ENCODE peak calls at places on chromosomes 12 and 14, in five cellular contexts. N is OCI-LY7, C is heart right ventricle, J is vagina, B is cardiac muscle cell. L is an unnamed sample.
A peak's percentile ranks its signal among the peaks of the same experiment; 100 is the strongest.

GRCh38 chr12:13727707-13728147 is 253.7 kb downstream of the GRIN2B start:
- DNase-seq in N (no peak), C (no peak), J (no peak), B (no peak), L (no peak)

GRCh38 chr14:77181603-77182437 is at the start of gene TMEM63C:
- DNase-seq in N (peak; percentile 97), C (no peak), J (no peak), B (peak; percentile 15), L (peak; percentile 79)

GRCh38 chr12:49264466-49264872 is 413 bp upstream of the TUBA1C start:
- DNase-seq in N (peak; percentile 65), C (no peak), J (no peak), B (peak; percentile 56), L (no peak)

GRCh38 chr12:115297445-115297844 is 613.5 kb upstream of the TBX3 start:
- DNase-seq in N (no peak), C (no peak), J (no peak), B (no peak), L (no peak)

GRCh38 chr14:21070610-21071224 is 613 bp downstream of the ARHGEF40 start:
- DNase-seq in N (no peak), C (peak; percentile 66), J (no peak), B (peak; percentile 60), L (peak; percentile 78)

GRCh38 chr12:5227722-5228274 is 184.1 kb downstream of the KCNA5 start:
- DNase-seq in N (no peak), C (peak; percentile 5), J (no peak), B (no peak), L (peak; percentile 50)

GRCh38 chr12:115972241-115972640 is 305.3 kb downstream of the MED13L start:
- DNase-seq in N (no peak), C (no peak), J (no peak), B (no peak), L (no peak)

GRCh38 chr12:27822076-27822712 is 42.2 kb upstream of the MANSC4 start:
- DNase-seq in N (peak; percentile 53), C (no peak), J (no peak), B (peak; percentile 56), L (no peak)

GRCh38 chr12:116259800-116260589 is 17.5 kb downstream of the MED13L start:
- DNase-seq in N (no peak), C (no peak), J (no peak), B (no peak), L (no peak)

GRCh38 chr12:51329742-51330141 is 5.8 kb upstream of the BIN2 start:
- DNase-seq in N (no peak), C (no peak), J (no peak), B (no peak), L (no peak)

GRCh38 chr12:106717671-106718070 is 56.8 kb upstream of the RIC8B start:
- DNase-seq in N (no peak), C (no peak), J (no peak), B (no peak), L (no peak)

GRCh38 chr12:10069099-10069498 is 29.7 kb downstream of the CLEC1A start:
- DNase-seq in N (no peak), C (no peak), J (no peak), B (no peak), L (no peak)

GRCh38 chr12:128531153-128531552 is 264.2 kb downstream of the TMEM132C start:
- DNase-seq in N (peak; percentile 65), C (no peak), J (no peak), B (no peak), L (no peak)

GRCh38 chr14:58731465-58732330 is 93.9 kb downstream of the DACT1 start:
- DNase-seq in N (no peak), C (no peak), J (no peak), B (peak; percentile 97), L (no peak)

GRCh38 chr12:6326316-6326959 is 15.4 kb downstream of the TNFRSF1A start:
- DNase-seq in N (peak; percentile 51), C (peak; percentile 77), J (no peak), B (peak; percentile 78), L (no peak)

GRCh38 chr14:33891700-33892099 is 59.2 kb downstream of the EGLN3 start:
- DNase-seq in N (no peak), C (no peak), J (no peak), B (no peak), L (no peak)

GRCh38 chr14:22052795-22053194 is 379.2 kb upstream of the OR4E1 start:
- DNase-seq in N (no peak), C (no peak), J (no peak), B (no peak), L (no peak)

GRCh38 chr12:113884392-113884791 is 81.7 kb downstream of the RBM19 start:
- DNase-seq in N (no peak), C (no peak), J (no peak), B (no peak), L (no peak)

GRCh38 chr12:122882908-122883563 is 12.9 kb downstream of the VPS37B start:
- DNase-seq in N (no peak), C (no peak), J (no peak), B (no peak), L (no peak)

GRCh38 chr12:57151741-57152407 is 4.5 kb upstream of the LRP1-AS start:
- DNase-seq in N (no peak), C (peak; percentile 59), J (no peak), B (peak; percentile 86), L (no peak)

GRCh38 chr12:101992091-101992490 is 69.7 kb downstream of the WASHC3 start:
- DNase-seq in N (no peak), C (no peak), J (no peak), B (peak; percentile 29), L (no peak)

GRCh38 chr12:3116106-3116898 is 39.1 kb downstream of the TSPAN9 start:
- DNase-seq in N (no peak), C (no peak), J (no peak), B (no peak), L (no peak)

GRCh38 chr12:105623337-105623736 is 292.8 kb downstream of the C12orf75 start:
- DNase-seq in N (no peak), C (no peak), J (no peak), B (no peak), L (no peak)

GRCh38 chr14:94681300-94682060 is 69.3 kb downstream of the SERPINA3 start:
- DNase-seq in N (peak; percentile 10), C (no peak), J (peak; percentile 92), B (peak; percentile 67), L (no peak)

GRCh38 chr12:15751741-15752140 is 37.4 kb downstream of the EPS8 start:
- DNase-seq in N (no peak), C (no peak), J (no peak), B (peak; percentile 53), L (no peak)

DNA sequence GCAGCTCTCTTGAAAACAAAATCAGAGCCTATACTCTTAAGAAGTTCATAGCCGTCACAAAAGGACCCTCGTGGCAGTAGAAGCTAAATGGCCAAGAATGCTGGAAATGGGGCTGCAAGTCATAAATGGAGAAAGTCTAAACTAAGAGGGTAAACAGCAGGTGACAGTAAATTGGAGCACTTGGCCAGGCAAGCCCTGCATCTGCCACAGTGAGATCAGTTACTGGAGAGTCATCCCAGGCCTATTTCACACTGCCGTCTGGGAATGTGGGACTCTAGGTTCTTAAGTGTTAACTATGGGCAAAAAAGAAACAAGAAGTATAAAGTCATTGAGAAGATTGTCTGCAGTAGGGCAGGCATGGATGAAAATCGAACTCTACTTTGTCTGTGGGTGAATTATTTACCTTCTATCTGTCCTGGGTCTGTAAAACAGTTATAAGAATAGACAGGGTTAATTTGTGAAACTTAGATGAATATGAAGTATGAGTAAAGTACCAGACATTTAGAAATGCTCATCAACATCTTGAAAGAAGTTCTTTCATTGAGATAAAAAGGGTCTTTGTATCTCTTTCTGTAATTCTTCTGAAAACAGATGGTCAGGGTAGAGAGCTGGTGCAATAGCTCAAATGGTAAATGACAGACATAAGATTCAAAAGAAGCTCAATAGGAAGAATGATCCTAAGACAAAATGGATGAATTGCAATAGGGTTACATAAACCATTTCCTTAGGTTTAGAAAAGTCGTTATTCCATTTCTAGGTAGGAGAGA is 792.5 kb downstream of the DIO2 start:
- DNase-seq in N (no peak), C (no peak), J (no peak), B (no peak), L (no peak)
- H3K9me3 ChIP-seq in N (no peaks in the 10 kb centered on the region), C (peaks cover 6% of the 10 kb centered on the region), J (no peaks in the 10 kb centered on the region), B (no peaks in the 10 kb centered on the region), L (no peaks in the 10 kb centered on the region)

GRCh38 chr12:579450-580110 is 83.7 kb downstream of the NINJ2 start:
- DNase-seq in N (no peak), C (no peak), J (no peak), B (no peak), L (no peak)
- H3K9me3 ChIP-seq in N (no peaks in the 10 kb centered on the region), C (no peaks in the 10 kb centered on the region), J (no peaks in the 10 kb centered on the region), B (no peaks in the 10 kb centered on the region), L (no peaks in the 10 kb centered on the region)

DNA sequence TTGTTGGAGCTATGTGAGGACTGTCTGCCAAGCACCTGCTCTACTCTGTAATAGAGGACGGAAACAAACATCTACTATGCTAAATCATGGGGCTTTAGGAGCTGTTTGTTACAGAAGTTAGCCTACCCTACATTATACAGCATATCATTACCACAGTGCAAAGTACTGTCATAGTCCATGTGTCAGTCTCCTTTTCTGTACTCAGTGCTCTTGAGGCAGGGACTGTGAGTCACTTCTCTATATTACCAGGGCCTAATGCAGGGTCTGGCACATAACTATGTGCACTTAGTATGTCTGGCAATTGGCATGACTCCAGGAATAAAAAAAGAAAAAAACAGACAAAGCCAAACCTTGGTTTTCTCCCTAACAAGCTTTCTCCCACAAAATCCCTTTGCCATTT is 95.0 kb downstream of the RPAP3 start:
- DNase-seq in N (no peak), C (no peak), J (no peak), B (no peak), L (no peak)
- H3K9me3 ChIP-seq in N (peaks cover 32% of the 10 kb centered on the region), C (peaks cover 24% of the 10 kb centered on the region), J (no peaks in the 10 kb centered on the region), B (no peaks in the 10 kb centered on the region), L (peaks cover 22% of the 10 kb centered on the region)

GRCh38 chr14:97944380-97944779 is 1147.2 kb downstream of the VRK1 start:
- DNase-seq in N (no peak), C (no peak), J (no peak), B (no peak), L (no peak)

GRCh38 chr14:97946291-97946690 is 1149.1 kb downstream of the VRK1 start:
- DNase-seq in N (no peak), C (no peak), J (no peak), B (no peak), L (no peak)

GRCh38 chr14:97943619-97944018 is 1146.4 kb downstream of the VRK1 start:
- DNase-seq in N (no peak), C (no peak), J (no peak), B (no peak), L (no peak)

GRCh38 chr14:97948841-97949240 is 1151.7 kb downstream of the VRK1 start:
- DNase-seq in N (no peak), C (no peak), J (no peak), B (no peak), L (no peak)
- H3K9me3 ChIP-seq in N (no peaks in the 10 kb centered on the region), C (no peaks in the 10 kb centered on the region), J (no peaks in the 10 kb centered on the region), B (no peaks in the 10 kb centered on the region), L (no peaks in the 10 kb centered on the region)

GRCh38 chr12:89661706-89662330 is 46.8 kb downstream of the ATP2B1 start:
- DNase-seq in N (no peak), C (no peak), J (no peak), B (no peak), L (no peak)

GRCh38 chr12:89665556-89665955 is 43.1 kb downstream of the ATP2B1 start:
- DNase-seq in N (no peak), C (no peak), J (no peak), B (no peak), L (no peak)

GRCh38 chr12:89664441-89664840 is 44.2 kb downstream of the ATP2B1 start:
- DNase-seq in N (no peak), C (no peak), J (no peak), B (no peak), L (no peak)

GRCh38 chr12:89663577-89664357 is 44.9 kb downstream of the ATP2B1 start:
- DNase-seq in N (peak; percentile 49), C (no peak), J (no peak), B (peak; percentile 33), L (no peak)

GRCh38 chr12:89662623-89663022 is 46.0 kb downstream of the ATP2B1 start:
- DNase-seq in N (no peak), C (no peak), J (no peak), B (peak; percentile 21), L (no peak)
- H3K9me3 ChIP-seq in N (no peaks in the 10 kb centered on the region), C (no peaks in the 10 kb centered on the region), J (no peaks in the 10 kb centered on the region), B (no peaks in the 10 kb centered on the region), L (no peaks in the 10 kb centered on the region)